ENCODE peak calls at places on chromosomes 2 and 18, in six cellular contexts. One of them, this sample, is unnamed.
A peak's percentile ranks its signal among the peaks of the same experiment; 100 is the strongest.

GRCh38 chr18:8413189-8413588 is 196.0 kb upstream of the RAB12 start:
- DNase-seq in dorsolateral prefrontal cortex: no peak
- DNase-seq in activated T-cell treated with anti-CD3 and anti-CD28 coated beads for 24 hours: no peak
- DNase-seq in H1: no peak
- DNase-seq in NCI-H2227 treated with DMSO at 0.1 percent for 48 hours: no peak
- DNase-seq in nucleus accumbens: no peak
- DNase-seq in this sample: no peak

GRCh38 chr2:181570833-181571661 is 85.9 kb downstream of the CERKL start:
- DNase-seq in H1: no peak
- DNase-seq in NCI-H2227 treated with DMSO at 0.1 percent for 48 hours: no peak
- DNase-seq in nucleus accumbens: no peak
- DNase-seq in dorsolateral prefrontal cortex: no peak
- DNase-seq in activated T-cell treated with anti-CD3 and anti-CD28 coated beads for 24 hours: no peak
- DNase-seq in this sample: no peak

GRCh38 chr18:40109251-40110049 is 1845.6 kb upstream of the PIK3C3 start:
- DNase-seq in nucleus accumbens: no peak
- DNase-seq in H1: no peak
- DNase-seq in dorsolateral prefrontal cortex: no peak
- DNase-seq in NCI-H2227 treated with DMSO at 0.1 percent for 48 hours: no peak
- DNase-seq in activated T-cell treated with anti-CD3 and anti-CD28 coated beads for 24 hours: no peak
- DNase-seq in this sample: no peak

GRCh38 chr2:128318776-128319456 is at the start of gene HS6ST1:
- DNase-seq in activated T-cell treated with anti-CD3 and anti-CD28 coated beads for 24 hours: peak; percentile 89
- DNase-seq in NCI-H2227 treated with DMSO at 0.1 percent for 48 hours: peak; percentile 78
- DNase-seq in H1: no peak
- DNase-seq in dorsolateral prefrontal cortex: peak; percentile 96
- DNase-seq in nucleus accumbens: peak; percentile 86
- DNase-seq in this sample: peak; percentile 94

GRCh38 chr2:96879545-96880040 is 9.7 kb upstream of the SEMA4C start:
- DNase-seq in dorsolateral prefrontal cortex: no peak
- DNase-seq in H1: no peak
- DNase-seq in NCI-H2227 treated with DMSO at 0.1 percent for 48 hours: no peak
- DNase-seq in activated T-cell treated with anti-CD3 and anti-CD28 coated beads for 24 hours: no peak
- DNase-seq in nucleus accumbens: no peak
- DNase-seq in this sample: no peak

GRCh38 chr18:21181763-21182162 is 60.3 kb upstream of the GREB1L start:
- DNase-seq in dorsolateral prefrontal cortex: no peak
- DNase-seq in H1: no peak
- DNase-seq in nucleus accumbens: no peak
- DNase-seq in NCI-H2227 treated with DMSO at 0.1 percent for 48 hours: no peak
- DNase-seq in activated T-cell treated with anti-CD3 and anti-CD28 coated beads for 24 hours: no peak
- DNase-seq in this sample: no peak

GRCh38 chr2:150107816-150108215 is 379.7 kb downstream of the RND3 start:
- DNase-seq in NCI-H2227 treated with DMSO at 0.1 percent for 48 hours: no peak
- DNase-seq in activated T-cell treated with anti-CD3 and anti-CD28 coated beads for 24 hours: no peak
- DNase-seq in H1: no peak
- DNase-seq in nucleus accumbens: no peak
- DNase-seq in dorsolateral prefrontal cortex: no peak
- DNase-seq in this sample: no peak

GRCh38 chr18:58522157-58522556 is 106.7 kb downstream of the ALPK2 start:
- DNase-seq in H1: no peak
- DNase-seq in dorsolateral prefrontal cortex: no peak
- DNase-seq in nucleus accumbens: no peak
- DNase-seq in activated T-cell treated with anti-CD3 and anti-CD28 coated beads for 24 hours: no peak
- DNase-seq in NCI-H2227 treated with DMSO at 0.1 percent for 48 hours: no peak
- DNase-seq in this sample: no peak

GRCh38 chr18:73975266-73975665 is 172.4 kb downstream of the FBXO15 start:
- DNase-seq in nucleus accumbens: no peak
- DNase-seq in H1: no peak
- DNase-seq in NCI-H2227 treated with DMSO at 0.1 percent for 48 hours: no peak
- DNase-seq in activated T-cell treated with anti-CD3 and anti-CD28 coated beads for 24 hours: no peak
- DNase-seq in dorsolateral prefrontal cortex: no peak
- DNase-seq in this sample: no peak

GRCh38 chr2:151481744-151482143 is 72.0 kb downstream of the RIF1 start:
- DNase-seq in nucleus accumbens: no peak
- DNase-seq in NCI-H2227 treated with DMSO at 0.1 percent for 48 hours: no peak
- DNase-seq in dorsolateral prefrontal cortex: no peak
- DNase-seq in H1: no peak
- DNase-seq in activated T-cell treated with anti-CD3 and anti-CD28 coated beads for 24 hours: peak; percentile 26
- DNase-seq in this sample: no peak

GRCh38 chr2:19540739-19541503 is 182.5 kb upstream of the OSR1 start:
- DNase-seq in NCI-H2227 treated with DMSO at 0.1 percent for 48 hours: no peak
- DNase-seq in H1: no peak
- DNase-seq in nucleus accumbens: no peak
- DNase-seq in activated T-cell treated with anti-CD3 and anti-CD28 coated beads for 24 hours: no peak
- DNase-seq in dorsolateral prefrontal cortex: no peak
- DNase-seq in this sample: no peak

GRCh38 chr18:2939317-2939716 is 73.6 kb downstream of the LPIN2 start:
- DNase-seq in nucleus accumbens: no peak
- DNase-seq in NCI-H2227 treated with DMSO at 0.1 percent for 48 hours: no peak
- DNase-seq in activated T-cell treated with anti-CD3 and anti-CD28 coated beads for 24 hours: no peak
- DNase-seq in H1: no peak
- DNase-seq in dorsolateral prefrontal cortex: no peak
- DNase-seq in this sample: no peak

GRCh38 chr18:23939896-23940295 is 74.7 kb upstream of the TTC39C start:
- DNase-seq in H1: no peak
- DNase-seq in dorsolateral prefrontal cortex: no peak
- DNase-seq in nucleus accumbens: no peak
- DNase-seq in NCI-H2227 treated with DMSO at 0.1 percent for 48 hours: no peak
- DNase-seq in activated T-cell treated with anti-CD3 and anti-CD28 coated beads for 24 hours: no peak
- DNase-seq in this sample: no peak

GRCh38 chr2:31337860-31338259 is 76.7 kb downstream of the XDH start:
- DNase-seq in H1: no peak
- DNase-seq in nucleus accumbens: no peak
- DNase-seq in dorsolateral prefrontal cortex: no peak
- DNase-seq in NCI-H2227 treated with DMSO at 0.1 percent for 48 hours: no peak
- DNase-seq in activated T-cell treated with anti-CD3 and anti-CD28 coated beads for 24 hours: no peak
- DNase-seq in this sample: no peak

GRCh38 chr2:20488136-20488705 is 41.3 kb downstream of the RHOB start:
- DNase-seq in H1: peak; percentile 7
- DNase-seq in activated T-cell treated with anti-CD3 and anti-CD28 coated beads for 24 hours: no peak
- DNase-seq in nucleus accumbens: no peak
- DNase-seq in dorsolateral prefrontal cortex: no peak
- DNase-seq in NCI-H2227 treated with DMSO at 0.1 percent for 48 hours: no peak
- DNase-seq in this sample: peak; percentile 15

GRCh38 chr2:65666156-65666725 is 233.8 kb upstream of the SPRED2 start:
- DNase-seq in nucleus accumbens: no peak
- DNase-seq in H1: no peak
- DNase-seq in activated T-cell treated with anti-CD3 and anti-CD28 coated beads for 24 hours: no peak
- DNase-seq in dorsolateral prefrontal cortex: no peak
- DNase-seq in NCI-H2227 treated with DMSO at 0.1 percent for 48 hours: no peak
- DNase-seq in this sample: no peak

GRCh38 chr18:5417342-5417741 is 121.8 kb upstream of the ZBTB14 start:
- DNase-seq in dorsolateral prefrontal cortex: peak; percentile 69
- DNase-seq in H1: no peak
- DNase-seq in NCI-H2227 treated with DMSO at 0.1 percent for 48 hours: no peak
- DNase-seq in activated T-cell treated with anti-CD3 and anti-CD28 coated beads for 24 hours: no peak
- DNase-seq in nucleus accumbens: peak; percentile 31
- DNase-seq in this sample: no peak

GRCh38 chr2:101616411-101616810 is 81.1 kb upstream of the MAP4K4 start:
- DNase-seq in nucleus accumbens: peak; percentile 50
- DNase-seq in dorsolateral prefrontal cortex: peak; percentile 76
- DNase-seq in H1: no peak
- DNase-seq in NCI-H2227 treated with DMSO at 0.1 percent for 48 hours: no peak
- DNase-seq in activated T-cell treated with anti-CD3 and anti-CD28 coated beads for 24 hours: no peak
- DNase-seq in this sample: no peak

GRCh38 chr18:995641-996040 is 91.0 kb downstream of the ADCYAP1 start:
- DNase-seq in H1: no peak
- DNase-seq in nucleus accumbens: no peak
- DNase-seq in dorsolateral prefrontal cortex: no peak
- DNase-seq in activated T-cell treated with anti-CD3 and anti-CD28 coated beads for 24 hours: no peak
- DNase-seq in NCI-H2227 treated with DMSO at 0.1 percent for 48 hours: no peak
- DNase-seq in this sample: no peak

This sample was measured in D341Med.